ENCODE peak calls at places on chromosomes 7 and 10, in seven cellular contexts. B, L, O, V, Y, Z and H are unnamed samples.

GRCh38 chr10:96387601-96388000 is 28.8 kb upstream of the OPALIN start:
- DNase-seq in B (no peak), L (no peak), O (no peak), V (no peak), Y (no peak), Z (no peak), H (no peak)

GRCh38 chr10:4194231-4194630 is 409.2 kb upstream of the KLF6 start:
- DNase-seq in B (no peak), L (no peak), O (no peak), V (no peak), Y (no peak), Z (no peak), H (no peak)

GRCh38 chr10:35887686-35888085 is 245.6 kb upstream of the FZD8 start:
- DNase-seq in B (no peak), L (no peak), O (no peak), V (no peak), Y (no peak), Z (no peak), H (no peak)

GRCh38 chr10:98080474-98080873 is 50.1 kb upstream of the CRTAC1 start:
- DNase-seq in B (no peak), L (no peak), O (no peak), V (no peak), Y (no peak), Z (no peak), H (no peak)

GRCh38 chr10:29917311-29917710 is 142.1 kb downstream of the JCAD start:
- DNase-seq in B (peak; percentile 16), L (no peak), O (no peak), V (no peak), Y (no peak), Z (no peak), H (no peak)

GRCh38 chr7:544528-545221 is 25.0 kb upstream of the PDGFA start:
- DNase-seq in B (no peak), L (no peak), O (no peak), V (no peak), Y (no peak), Z (no peak), H (no peak)

GRCh38 chr7:81719865-81720264 is 50.0 kb downstream of the HGF start:
- DNase-seq in B (no peak), L (no peak), O (no peak), V (no peak), Y (no peak), Z (no peak), H (no peak)

GRCh38 chr10:6163364-6164270 is 39.1 kb upstream of the PFKFB3 start:
- DNase-seq in B (peak; percentile 66), L (peak; percentile 91), O (peak; percentile 95), V (no peak), Y (peak; percentile 82), Z (peak; percentile 92), H (peak; percentile 40)

GRCh38 chr10:133364645-133365431 is 7.0 kb upstream of the FUOM start:
- DNase-seq in B (no peak), L (no peak), O (no peak), V (no peak), Y (no peak), Z (no peak), H (no peak)

GRCh38 chr10:82150123-82150900 is 275.3 kb downstream of the NRG3 start:
- DNase-seq in B (no peak), L (no peak), O (no peak), V (no peak), Y (no peak), Z (no peak), H (peak; percentile 59)

GRCh38 chr10:92387289-92387940 is 96.4 kb downstream of the MARCHF5 start:
- DNase-seq in B (peak; percentile 58), L (no peak), O (no peak), V (peak; percentile 22), Y (no peak), Z (no peak), H (no peak)

GRCh38 chr7:26993816-26994810 is 101.7 kb downstream of the HOXA1 start:
- DNase-seq in B (no peak), L (no peak), O (no peak), V (no peak), Y (no peak), Z (no peak), H (no peak)

GRCh38 chr7:106610996-106611886 is 49.7 kb downstream of the CCDC71L start:
- DNase-seq in B (peak; percentile 57), L (no peak), O (no peak), V (no peak), Y (no peak), Z (no peak), H (no peak)

GRCh38 chr10:28839600-28840007 is 162.3 kb downstream of the BAMBI start:
- DNase-seq in B (peak; percentile 80), L (peak; percentile 17), O (no peak), V (peak; percentile 19), Y (no peak), Z (no peak), H (no peak)

GRCh38 chr7:130144632-130145171 is 60.5 kb downstream of the TMEM209 start:
- DNase-seq in B (peak; percentile 93), L (no peak), O (no peak), V (no peak), Y (no peak), Z (no peak), H (peak; percentile 10)

GRCh38 chr7:151599401-151600227 is 79.9 kb upstream of the RHEB start:
- DNase-seq in B (peak; percentile 96), L (no peak), O (no peak), V (peak; percentile 67), Y (no peak), Z (no peak), H (peak; percentile 65)

GRCh38 chr10:114051714-114052113 is 8.0 kb downstream of the ADRB1 start:
- DNase-seq in B (no peak), L (no peak), O (no peak), V (no peak), Y (no peak), Z (no peak), H (no peak)

GRCh38 chr7:22969010-22969431 is 44.9 kb downstream of the HYCC1 start:
- DNase-seq in B (no peak), L (no peak), O (no peak), V (no peak), Y (no peak), Z (no peak), H (no peak)

GRCh38 chr10:34319197-34319846 is 495.8 kb downstream of the PARD3 start:
- DNase-seq in B (peak; percentile 87), L (no peak), O (no peak), V (peak; percentile 71), Y (no peak), Z (no peak), H (peak; percentile 77)

GRCh38 chr10:28849821-28850220 is 172.5 kb downstream of the BAMBI start:
- DNase-seq in B (no peak), L (no peak), O (no peak), V (no peak), Y (no peak), Z (no peak), H (no peak)

GRCh38 chr7:5232485-5232837 is 42.4 kb downstream of the WIPI2 start:
- DNase-seq in B (no peak), L (no peak), O (no peak), V (no peak), Y (no peak), Z (no peak), H (no peak)

GRCh38 chr7:102978280-102978679 is 65.5 kb downstream of the LRRC17 start:
- DNase-seq in B (peak; percentile 97), L (no peak), O (no peak), V (peak; percentile 18), Y (no peak), Z (no peak), H (no peak)

GRCh38 chr10:98748298-98748697 is 301.6 kb upstream of the HPS1 start:
- DNase-seq in B (no peak), L (no peak), O (no peak), V (peak; percentile 11), Y (no peak), Z (no peak), H (no peak)

GRCh38 chr7:107232568-107233090 is 63.8 kb downstream of the HBP1 start:
- DNase-seq in B (peak; percentile 89), L (no peak), O (no peak), V (no peak), Y (no peak), Z (no peak), H (no peak)

GRCh38 chr10:26869528-26869927 is 8.8 kb upstream of the ABI1 start:
- DNase-seq in B (no peak), L (no peak), O (no peak), V (no peak), Y (no peak), Z (no peak), H (no peak)

GRCh38 chr10:125482637-125483036 is 200.3 kb downstream of the TEX36 start:
- DNase-seq in B (no peak), L (no peak), O (no peak), V (no peak), Y (no peak), Z (no peak), H (no peak)

GRCh38 chr10:103540722-103541121 is 47.2 kb downstream of the NEURL1 start:
- DNase-seq in B (no peak), L (no peak), O (peak; percentile 33), V (no peak), Y (no peak), Z (no peak), H (no peak)

GRCh38 chr7:1553513-1554210 is 2.3 kb downstream of the TMEM184A start:
- DNase-seq in B (no peak), L (no peak), O (no peak), V (no peak), Y (no peak), Z (no peak), H (no peak)

GRCh38 chr10:132329565-132330485 is 2.2 kb upstream of the LRRC27 start:
- DNase-seq in B (peak; percentile 77), L (no peak), O (no peak), V (no peak), Y (no peak), Z (no peak), H (no peak)

GRCh38 chr10:102633282-102633681 is 11.0 kb upstream of the TRIM8 start:
- DNase-seq in B (peak; percentile 58), L (peak; percentile 48), O (peak; percentile 72), V (no peak), Y (no peak), Z (no peak), H (no peak)

GRCh38 chr10:61128196-61128595 is 184.2 kb upstream of the RHOBTB1 start:
- DNase-seq in B (no peak), L (no peak), O (no peak), V (no peak), Y (no peak), Z (no peak), H (no peak)

GRCh38 chr7:157271991-157272324 is 64.8 kb upstream of the DNAJB6 start:
- DNase-seq in B (peak; percentile 96), L (peak; percentile 55), O (no peak), V (peak; percentile 90), Y (no peak), Z (no peak), H (no peak)

GRCh38 chr10:77795426-77796055 is 131.0 kb downstream of the DLG5 start:
- DNase-seq in B (no peak), L (no peak), O (no peak), V (no peak), Y (no peak), Z (no peak), H (no peak)

GRCh38 chr7:91182819-91183405 is 81.3 kb upstream of the FZD1 start:
- DNase-seq in B (peak; percentile 98), L (no peak), O (no peak), V (peak; percentile 88), Y (no peak), Z (no peak), H (no peak)

GRCh38 chr7:80783177-80783687 is 135.6 kb downstream of the SEMA3C start:
- DNase-seq in B (no peak), L (no peak), O (no peak), V (no peak), Y (no peak), Z (no peak), H (no peak)

GRCh38 chr7:25900245-25900644 is 251.8 kb upstream of the NFE2L3 start:
- DNase-seq in B (no peak), L (no peak), O (no peak), V (no peak), Y (no peak), Z (no peak), H (no peak)

GRCh38 chr10:30353851-30354250 is 4.8 kb upstream of the MTPAP start:
- DNase-seq in B (peak; percentile 92), L (no peak), O (no peak), V (peak; percentile 73), Y (no peak), Z (no peak), H (no peak)

GRCh38 chr10:70954373-70954772 is 66.0 kb upstream of the PCBD1 start:
- DNase-seq in B (no peak), L (no peak), O (no peak), V (no peak), Y (no peak), Z (no peak), H (no peak)